ENCODE peak calls at places on chromosomes 7 and 10, in ten cellular contexts. Q, W, G, R, A, L, E, T, U and P are unnamed samples.

GRCh38 chr10:129962092-129962494 is 2.0 kb downstream of the EBF3 start:
- DNase-seq in Q (no peak), W (no peak), G (no peak), R (no peak), A (no peak), L (no peak), E (no peak), T (no peak), U (no peak), P (no peak)

GRCh38 chr7:112876877-112877276 is 86.7 kb upstream of the TMEM168 start:
- DNase-seq in Q (no peak), W (no peak), G (no peak), R (no peak), A (no peak), L (no peak), E (no peak), T (no peak), U (peak; percentile 7), P (no peak)

GRCh38 chr7:1458676-1459511 is at the start of gene MICALL2:
- DNase-seq in Q (peak; percentile 87), W (peak; percentile 94), G (peak; percentile 77), R (no peak), A (peak; percentile 92), L (peak; percentile 39), E (no peak), T (peak; percentile 79), U (peak; percentile 85), P (peak; percentile 60)

GRCh38 chr7:2821161-2821841 is 22.8 kb downstream of the GNA12 start:
- DNase-seq in Q (peak; percentile 79), W (no peak), G (no peak), R (no peak), A (peak; percentile 77), L (peak; percentile 90), E (peak; percentile 65), T (no peak), U (peak; percentile 83), P (peak; percentile 72)

GRCh38 chr7:149285581-149285975 is 23.6 kb downstream of the ZNF783 start:
- DNase-seq in Q (peak; percentile 39), W (no peak), G (no peak), R (peak; percentile 49), A (no peak), L (no peak), E (no peak), T (peak; percentile 45), U (peak; percentile 11), P (no peak)

GRCh38 chr10:47438857-47439474 is 44.9 kb downstream of the ANXA8 start:
- DNase-seq in Q (peak; percentile 81), W (no peak), G (peak; percentile 31), R (peak; percentile 76), A (peak; percentile 45), L (peak; percentile 26), E (no peak), T (peak; percentile 57), U (peak; percentile 74), P (peak; percentile 3)

GRCh38 chr7:15922002-15922401 is 235.5 kb upstream of the MEOX2 start:
- DNase-seq in Q (no peak), W (no peak), G (no peak), R (no peak), A (no peak), L (no peak), E (no peak), T (no peak), U (no peak), P (no peak)

GRCh38 chr7:157122800-157123495 is 15.8 kb upstream of the UBE3C start:
- DNase-seq in Q (no peak), W (no peak), G (no peak), R (no peak), A (no peak), L (no peak), E (no peak), T (no peak), U (no peak), P (no peak)

GRCh38 chr7:122303971-122304603 is 463 bp downstream of the FEZF1 start:
- DNase-seq in Q (peak; percentile 34), W (no peak), G (no peak), R (no peak), A (no peak), L (no peak), E (no peak), T (no peak), U (no peak), P (peak; percentile 32)

GRCh38 chr7:55065079-55065478 is 46.3 kb downstream of the EGFR start:
- DNase-seq in Q (no peak), W (no peak), G (peak; percentile 47), R (no peak), A (peak; percentile 87), L (peak; percentile 88), E (no peak), T (no peak), U (peak; percentile 99), P (no peak)

GRCh38 chr10:17835688-17836087 is 26.5 kb downstream of the MRC1 start:
- DNase-seq in Q (no peak), W (no peak), G (peak; percentile 17), R (no peak), A (peak; percentile 86), L (peak; percentile 93), E (no peak), T (no peak), U (peak; percentile 91), P (no peak)

GRCh38 chr10:119654540-119654939 is 3.4 kb downstream of the BAG3 start:
- DNase-seq in Q (peak; percentile 52), W (no peak), G (peak; percentile 36), R (no peak), A (peak; percentile 84), L (no peak), E (no peak), T (peak; percentile 61), U (no peak), P (no peak)

GRCh38 chr10:103794996-103795395 is 60.4 kb downstream of the SH3PXD2A start:
- DNase-seq in Q (no peak), W (no peak), G (no peak), R (no peak), A (no peak), L (no peak), E (no peak), T (no peak), U (no peak), P (no peak)

GRCh38 chr10:22503315-22504090 is 158.2 kb downstream of the SPAG6 start:
- DNase-seq in Q (no peak), W (no peak), G (no peak), R (no peak), A (peak; percentile 59), L (peak; percentile 25), E (no peak), T (no peak), U (no peak), P (no peak)

GRCh38 chr7:23013715-23014649 is at the start of gene HYCC1:
- DNase-seq in Q (peak; percentile 99), W (peak; percentile 100), G (peak; percentile 98), R (peak; percentile 99), A (peak; percentile 99), L (peak; percentile 92), E (peak; percentile 95), T (peak; percentile 98), U (peak; percentile 99), P (peak; percentile 93)

GRCh38 chr7:23014681-23015080 is 751 bp upstream of the HYCC1 start:
- DNase-seq in Q (no peak), W (no peak), G (no peak), R (no peak), A (no peak), L (no peak), E (no peak), T (no peak), U (no peak), P (no peak)

GRCh38 chr7:23011222-23011924 is 2.6 kb downstream of the HYCC1 start:
- DNase-seq in Q (no peak), W (no peak), G (no peak), R (no peak), A (no peak), L (no peak), E (no peak), T (no peak), U (no peak), P (no peak)

GRCh38 chr7:23012186-23012585 is 1.7 kb downstream of the HYCC1 start:
- DNase-seq in Q (no peak), W (no peak), G (no peak), R (peak; percentile 10), A (no peak), L (no peak), E (no peak), T (no peak), U (no peak), P (no peak)

GRCh38 chr7:23012797-23013714 is 874 bp downstream of the HYCC1 start:
- DNase-seq in Q (peak; percentile 34), W (no peak), G (no peak), R (peak; percentile 30), A (no peak), L (no peak), E (no peak), T (no peak), U (no peak), P (no peak)
- TF ChIP-seq CTCF in Q (no peak), W (no peak), G (no peak), R (no peak), A (peak; percentile 33), L (no peak), E (no peak), T (no peak), U (no peak), P (no peak)

DNA sequence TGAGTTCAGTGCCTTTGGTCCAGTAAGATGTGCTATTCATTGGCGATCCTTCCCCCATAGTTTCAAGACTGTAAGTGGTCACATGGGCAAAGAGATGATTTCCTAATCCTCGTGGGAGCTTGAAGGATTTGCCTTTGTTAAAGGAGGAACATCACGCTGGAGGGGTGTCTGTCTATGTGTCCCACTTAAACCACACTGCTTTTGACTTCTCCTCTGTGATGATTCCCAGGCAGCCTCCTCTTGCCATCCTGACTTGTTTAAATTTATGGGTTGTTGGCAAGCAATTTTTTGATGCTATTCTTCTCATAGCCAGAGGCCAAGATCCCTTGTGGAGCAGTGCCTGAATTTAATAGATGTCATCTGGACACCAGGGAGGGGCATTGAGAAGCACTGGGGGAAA is 154.0 kb downstream of the TCF7L2 start:
- DNase-seq in Q (no peak), W (no peak), G (no peak), R (no peak), A (no peak), L (no peak), E (no peak), T (no peak), U (no peak), P (no peak)
- TF ChIP-seq CTCF in Q (no peak), W (no peak), G (no peak), R (no peak), A (no peak), L (no peak), E (no peak), T (no peak), U (no peak), P (no peak)

GRCh38 chr7:142385528-142386340 is 127.9 kb upstream of the PRSS58 start:
- DNase-seq in Q (peak; percentile 39), W (no peak), G (peak; percentile 51), R (peak; percentile 54), A (peak; percentile 41), L (peak; percentile 25), E (peak; percentile 47), T (no peak), U (peak; percentile 76), P (peak; percentile 48)
- TF ChIP-seq CTCF in Q (peak; percentile 66), W (no peak), G (peak; percentile 85), R (peak; percentile 75), A (peak; percentile 75), L (peak; percentile 80), E (peak; percentile 73), T (peak; percentile 13), U (peak; percentile 77), P (peak; percentile 67)

DNA sequence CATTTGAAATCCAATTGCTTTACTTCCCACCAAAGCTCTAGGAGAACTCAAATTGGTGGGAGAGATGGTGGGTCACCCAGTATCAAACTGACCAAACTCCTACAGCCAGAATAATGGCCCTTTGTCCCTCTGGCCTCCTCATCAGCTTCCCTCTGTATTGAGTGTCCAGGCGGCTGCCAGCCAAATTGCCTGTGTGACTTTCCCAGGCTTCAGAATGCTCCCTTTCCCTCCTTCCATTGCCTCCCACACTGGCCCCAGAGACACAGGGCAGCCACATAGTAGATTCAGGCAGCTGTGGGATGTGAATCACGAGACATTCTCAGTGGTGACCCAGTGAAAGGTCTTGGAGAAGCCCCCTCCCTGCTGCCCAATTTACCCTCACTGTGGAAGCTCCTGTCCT is 12.7 kb upstream of the VDAC2 start:
- DNase-seq in Q (peak; percentile 17), W (no peak), G (no peak), R (no peak), A (no peak), L (no peak), E (no peak), T (no peak), U (no peak), P (no peak)
- TF ChIP-seq CTCF in Q (no peak), W (no peak), G (no peak), R (no peak), A (no peak), L (no peak), E (no peak), T (no peak), U (no peak), P (no peak)